ENCODE peak calls at places on chromosomes 16 and 17, in five cellular contexts. P, C, H, L and B are unnamed samples.

GRCh38 chr16:87172632-87173031 is 144.6 kb downstream of the C16orf95 start:
- DNase-seq in L (no peak), P (no peak), C (no peak), H (no peak), B (no peak)

GRCh38 chr16:48231675-48232214 is 12.4 kb upstream of the LONP2 start:
- DNase-seq in L (peak), H (peak), P (peak), C (peak), B (peak)

GRCh38 chr16:58197314-58198012 is 443 bp downstream of the CSNK2A2 start:
- DNase-seq in P (no peak), L (no peak), C (no peak), H (no peak), B (no peak)

GRCh38 chr16:53065436-53066165 is 10.8 kb downstream of the CHD9 start:
- DNase-seq in P (no peak), C (no peak), H (no peak), L (no peak), B (no peak)

GRCh38 chr16:49725651-49726050 is 130.3 kb downstream of the ZNF423 start:
- DNase-seq in C (no peak), H (no peak), P (no peak), L (no peak), B (no peak)

GRCh38 chr17:4559851-4560820 is at the start of gene GGT6:
- DNase-seq in P (no peak), H (no peak), L (no peak), C (no peak), B (no peak)

GRCh38 chr17:55883112-55883511 is 132.3 kb downstream of the PCTP start:
- DNase-seq in L (no peak), H (no peak), C (no peak), P (no peak), B (no peak)

GRCh38 chr16:88779406-88780099 is 5.5 kb downstream of the PIEZO1 start:
- DNase-seq in H (no peak), C (peak), L (no peak), P (no peak), B (no peak)

GRCh38 chr17:56975656-56976055 is 2.3 kb upstream of the SCPEP1 start:
- DNase-seq in P (no peak), L (no peak), C (no peak), H (no peak), B (no peak)

GRCh38 chr17:28612531-28612930 is 1.5 kb downstream of the RSKR start:
- DNase-seq in L (no peak), P (no peak), H (no peak), C (no peak), B (no peak)

GRCh38 chr17:57614742-57615141 is 130.4 kb downstream of the CCDC182 start:
- DNase-seq in L (no peak), P (no peak), C (no peak), H (no peak), B (no peak)

GRCh38 chr17:44170499-44171201 is at the start of gene ASB16:
- DNase-seq in H (no peak), L (peak), P (no peak), C (peak), B (peak)

GRCh38 chr17:12549499-12549901 is 116.2 kb upstream of the MYOCD start:
- DNase-seq in P (no peak), C (no peak), H (no peak), L (no peak), B (peak)

GRCh38 chr17:63475491-63476412 is 1.1 kb upstream of the ACE start:
- DNase-seq in C (no peak), L (peak), H (no peak), P (no peak), B (no peak)

GRCh38 chr16:57996406-57997175 is 3.9 kb downstream of the ZNF319 start:
- DNase-seq in L (no peak), C (no peak), P (no peak), H (no peak), B (no peak)

GRCh38 chr16:47060596-47060995 is 83.1 kb downstream of the NETO2 start:
- DNase-seq in C (no peak), P (no peak), H (no peak), L (no peak), B (no peak)

GRCh38 chr16:30715777-30716445 is 16.9 kb downstream of the SRCAP start:
- DNase-seq in C (no peak), L (no peak), P (peak), H (peak), B (peak)

GRCh38 chr17:49029841-49030240 is 32.7 kb downstream of the IGF2BP1 start:
- DNase-seq in L (no peak), P (peak), H (no peak), C (no peak), B (no peak)

GRCh38 chr16:77037696-77038347 is 153.2 kb upstream of the MON1B start:
- DNase-seq in C (no peak), P (no peak), H (no peak), L (no peak), B (no peak)

GRCh38 chr16:88466949-88467348 is 13.9 kb downstream of the ZFPM1 start:
- DNase-seq in L (no peak), C (no peak), P (no peak), H (no peak), B (no peak)

GRCh38 chr17:73091770-73092517 is 544 bp downstream of the SLC39A11 start:
- DNase-seq in P (peak), L (peak), H (no peak), C (peak), B (no peak)

GRCh38 chr16:19113577-19114358 is at the start of gene ITPRIPL2:
- DNase-seq in L (peak), P (peak), H (no peak), C (peak), B (peak)

GRCh38 chr17:59754547-59754946 is 47.1 kb downstream of the VMP1 start:
- DNase-seq in L (no peak), P (peak), H (peak), C (no peak), B (peak)

GRCh38 chr17:46783031-46783593 is 35.4 kb downstream of the WNT3 start:
- DNase-seq in P (peak), L (no peak), H (no peak), C (no peak), B (no peak)

GRCh38 chr17:19260958-19261357 is 23.8 kb downstream of the EPN2 start:
- DNase-seq in P (peak), L (no peak), C (no peak), H (no peak), B (peak)

GRCh38 chr16:12412890-12413289 is 390.8 kb downstream of the CPPED1 start:
- DNase-seq in C (no peak), P (no peak), L (no peak), H (no peak), B (no peak)

GRCh38 chr17:59756236-59756818 is 48.9 kb downstream of the VMP1 start:
- DNase-seq in H (no peak), P (peak), C (no peak), L (no peak), B (peak)

GRCh38 chr17:68595496-68595895 is 5.7 kb downstream of the FAM20A start:
- DNase-seq in L (no peak), C (peak), P (no peak), H (no peak), B (no peak)

GRCh38 chr16:87914326-87914725 is 22.0 kb downstream of the CA5A start:
- DNase-seq in H (no peak), L (no peak), C (no peak), P (no peak), B (no peak)

GRCh38 chr17:1286379-1287106 is 7.1 kb downstream of the TRARG1 start:
- DNase-seq in C (no peak), H (no peak), L (no peak), P (no peak), B (no peak)

GRCh38 chr17:1275962-1276736 is 3.3 kb upstream of the TRARG1 start:
- DNase-seq in P (peak), L (peak), C (peak), H (peak), B (peak)

GRCh38 chr17:1275205-1275961 is 4.1 kb upstream of the TRARG1 start:
- DNase-seq in P (no peak), H (no peak), C (no peak), L (no peak), B (no peak)

GRCh38 chr17:1280652-1281051 is 1.2 kb downstream of the TRARG1 start:
- DNase-seq in C (no peak), H (no peak), P (no peak), L (no peak), B (no peak)
- H3K4me3 ChIP-seq in C (no peak), H (no peak), P (no peak), L (no peak), B (no peak)

GRCh38 chr17:31598921-31599571 is 207.6 kb downstream of the RAB11FIP4 start:
- DNase-seq in L (no peak), H (no peak), C (no peak), P (peak), B (peak)
- H3K4me3 ChIP-seq in L (no peak), H (no peak), C (no peak), P (no peak), B (no peak)

DNA sequence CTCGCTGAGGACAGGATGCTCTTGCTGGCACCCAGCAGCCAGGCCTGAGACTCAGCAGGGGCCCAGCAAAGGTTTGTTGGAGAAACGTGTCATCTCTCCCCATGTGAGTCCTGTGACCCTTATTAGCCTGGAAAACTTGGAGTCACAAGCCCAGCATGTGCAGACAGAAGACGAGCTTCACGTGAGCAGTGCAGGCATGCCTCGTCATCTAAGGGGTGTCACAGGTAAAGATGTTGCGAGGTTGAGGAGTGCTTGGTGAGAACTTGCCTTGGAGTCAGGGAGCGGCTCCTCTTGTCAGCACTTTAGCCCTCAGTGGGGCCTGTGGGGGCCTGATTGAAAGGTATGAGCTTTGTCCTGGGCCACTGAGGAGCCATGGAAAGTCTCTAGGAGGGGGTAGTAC is 2.1 kb upstream of the CTRL start:
- DNase-seq in C (no peak), P (no peak), L (no peak), H (no peak), B (no peak)
- H3K4me3 ChIP-seq in C (no peak), P (peak), L (no peak), H (no peak), B (no peak)

GRCh38 chr17:75086496-75087181 is 1.1 kb upstream of the SLC16A5 start:
- DNase-seq in L (no peak), P (no peak), H (no peak), C (no peak), B (no peak)

GRCh38 chr17:75087182-75087557 is 584 bp upstream of the SLC16A5 start:
- DNase-seq in C (no peak), L (no peak), P (no peak), H (no peak), B (no peak)

GRCh38 chr17:75088902-75089417 is 1.2 kb downstream of the SLC16A5 start:
- DNase-seq in C (peak), H (no peak), L (no peak), P (peak), B (peak)

GRCh38 chr17:75087558-75088453 is at the start of gene SLC16A5:
- DNase-seq in C (peak), H (peak), L (no peak), P (no peak), B (peak)

DNA sequence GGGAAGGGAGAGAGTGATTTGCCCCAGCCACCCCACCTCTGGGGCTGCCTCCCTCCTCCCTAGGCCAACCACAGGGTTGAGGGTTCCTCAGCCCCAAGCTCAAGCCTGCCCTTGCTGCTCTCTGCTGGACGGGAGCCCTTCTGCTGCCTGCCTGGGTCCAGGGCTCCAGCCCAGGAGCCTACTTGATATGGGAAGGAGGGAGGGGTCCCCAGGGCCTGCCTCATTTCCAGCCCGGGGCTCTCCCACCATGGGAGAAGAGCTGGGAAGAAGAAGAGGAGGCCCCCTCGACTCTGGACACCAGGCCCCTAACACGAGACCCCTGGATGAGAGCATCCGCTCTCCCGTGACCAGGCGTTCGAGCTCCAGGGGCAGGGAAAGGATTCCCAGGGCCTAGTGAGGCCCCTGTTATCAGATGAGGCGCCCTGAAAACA is 726 bp downstream of the SLC16A5 start:
- DNase-seq in C (no peak), P (no peak), H (no peak), L (no peak), B (no peak)
- H3K4me3 ChIP-seq in C (peak), P (no peak), H (peak), L (no peak), B (peak)

GRCh38 chr17:76063880-76064546 is 8.3 kb downstream of the SRP68 start:
- DNase-seq in H (peak), C (no peak), P (no peak), L (no peak), B (no peak)
- H3K4me3 ChIP-seq in H (no peak), C (no peak), P (no peak), L (no peak), B (no peak)

GRCh38 chr17:42187833-42188232 is 2.6 kb upstream of the HCRT start:
- DNase-seq in L (no peak), C (no peak), P (no peak), H (no peak), B (no peak)

GRCh38 chr17:42185497-42185860 is 227 bp upstream of the HCRT start:
- DNase-seq in H (no peak), C (no peak), P (no peak), L (no peak), B (no peak)

GRCh38 chr17:42182927-42183734 is 2.1 kb downstream of the HCRT start:
- DNase-seq in L (no peak), C (no peak), H (no peak), P (no peak), B (peak)

GRCh38 chr17:42183741-42184711 is 1.2 kb downstream of the HCRT start:
- DNase-seq in C (peak), P (no peak), L (peak), H (peak), B (peak)

GRCh38 chr17:42184717-42185496 is at the start of gene HCRT:
- DNase-seq in P (no peak), H (peak), L (no peak), C (no peak), B (no peak)
- H3K4me3 ChIP-seq in P (no peak), H (peak), L (no peak), C (peak), B (peak)